ENCODE peak calls at places on chromosomes 13 and 19, in seven cellular contexts. G is HTR-8/SVneo; Z is activated CD4-positive, alpha-beta T cell treated with anti-CD3 and anti-CD28 coated beads for 24 hours; Y is GM04504; U is T-cell; T is HL-60; B is GOT3. A is an unnamed sample.

GRCh38 chr13:35690546-35690945 is 214.1 kb upstream of the MAB21L1 start:
- DNase-seq in G (no peak), Z (no peak), Y (no peak), U (no peak), T (no peak), B (no peak), A (no peak)

GRCh38 chr13:29457299-29457698 is 138.2 kb downstream of the SLC7A1 start:
- DNase-seq in G (peak; percentile 72), Z (no peak), Y (peak; percentile 79), U (no peak), T (no peak), B (no peak), A (peak; percentile 33)

GRCh38 chr13:72805663-72806341 is 23.9 kb downstream of the PIBF1 start:
- DNase-seq in G (no peak), Z (no peak), Y (no peak), U (no peak), T (peak; percentile 30), B (no peak), A (no peak)

GRCh38 chr13:30976041-30976440 is 43.6 kb downstream of the TEX26 start:
- DNase-seq in G (no peak), Z (no peak), Y (no peak), U (no peak), T (no peak), B (no peak), A (no peak)

GRCh38 chr19:30567535-30568232 is 195.5 kb downstream of the ZNF536 start:
- DNase-seq in G (no peak), Z (no peak), Y (no peak), U (no peak), T (no peak), B (no peak), A (no peak)

GRCh38 chr13:24842533-24843278 is 78.7 kb downstream of the RNF17 start:
- DNase-seq in G (peak; percentile 45), Z (no peak), Y (no peak), U (no peak), T (peak; percentile 50), B (no peak), A (peak; percentile 5)

GRCh38 chr13:40980466-40980865 is 38.6 kb downstream of the ELF1 start:
- DNase-seq in G (no peak), Z (no peak), Y (no peak), U (peak; percentile 17), T (no peak), B (no peak), A (no peak)

GRCh38 chr13:45055198-45055901 is 65.0 kb upstream of the GTF2F2 start:
- DNase-seq in G (peak; percentile 79), Z (peak; percentile 48), Y (peak; percentile 86), U (no peak), T (peak; percentile 28), B (no peak), A (peak; percentile 82)

GRCh38 chr19:18862976-18863842 is 31.4 kb downstream of the UPF1 start:
- DNase-seq in G (no peak), Z (no peak), Y (no peak), U (no peak), T (no peak), B (no peak), A (no peak)

GRCh38 chr19:19115954-19116353 is 22.3 kb downstream of the TMEM161A start:
- DNase-seq in G (no peak), Z (peak; percentile 16), Y (no peak), U (peak; percentile 40), T (no peak), B (no peak), A (no peak)

GRCh38 chr13:44219808-44220544 is 153.6 kb upstream of the SERP2 start:
- DNase-seq in G (no peak), Z (no peak), Y (no peak), U (no peak), T (no peak), B (peak; percentile 28), A (peak; percentile 9)

GRCh38 chr19:58228584-58229254 is at the start of gene ZNF544:
- DNase-seq in G (peak; percentile 81), Z (peak; percentile 45), Y (no peak), U (peak; percentile 38), T (peak; percentile 84), B (peak; percentile 49), A (no peak)

GRCh38 chr13:108769213-108770070 is 140.0 kb downstream of the MYO16 start:
- DNase-seq in G (no peak), Z (no peak), Y (no peak), U (no peak), T (no peak), B (no peak), A (peak; percentile 11)

GRCh38 chr13:23610187-23610576 is 40.0 kb downstream of the TNFRSF19 start:
- DNase-seq in G (no peak), Z (no peak), Y (no peak), U (no peak), T (no peak), B (no peak), A (peak; percentile 15)

GRCh38 chr13:51764184-51765141 is 39.5 kb downstream of the DHRS12 start:
- DNase-seq in G (peak; percentile 5), Z (peak; percentile 57), Y (no peak), U (peak; percentile 40), T (no peak), B (no peak), A (peak; percentile 48)

GRCh38 chr19:57280913-57281425 is 684 bp downstream of the ZNF460 start:
- DNase-seq in G (no peak), Z (no peak), Y (no peak), U (peak; percentile 28), T (no peak), B (no peak), A (no peak)

GRCh38 chr13:102584423-102584822 is 12.4 kb upstream of the TPP2 start:
- DNase-seq in G (no peak), Z (no peak), Y (no peak), U (no peak), T (peak; percentile 43), B (no peak), A (no peak)

GRCh38 chr19:14089662-14090508 is 666 bp downstream of the SAMD1 start:
- DNase-seq in G (peak; percentile 34), Z (no peak), Y (no peak), U (peak; percentile 41), T (no peak), B (peak; percentile 9), A (peak; percentile 30)

GRCh38 chr13:113938716-113939115 is 35.2 kb downstream of the C13orf46 start:
- DNase-seq in G (no peak), Z (no peak), Y (no peak), U (no peak), T (no peak), B (no peak), A (no peak)

GRCh38 chr13:29849071-29849541 is 1.3 kb downstream of the UBL3 start:
- DNase-seq in G (no peak), Z (peak; percentile 12), Y (no peak), U (peak; percentile 23), T (peak; percentile 28), B (no peak), A (no peak)

GRCh38 chr19:40567750-40568494 is 8.8 kb upstream of the SHKBP1 start:
- DNase-seq in G (no peak), Z (no peak), Y (no peak), U (no peak), T (no peak), B (no peak), A (no peak)

GRCh38 chr19:20371911-20372310 is 193.7 kb downstream of the ZNF737 start:
- DNase-seq in G (no peak), Z (no peak), Y (no peak), U (no peak), T (no peak), B (no peak), A (no peak)

GRCh38 chr19:23415561-23416191 is 20.4 kb upstream of the ZNF91 start:
- DNase-seq in G (peak; percentile 69), Z (no peak), Y (no peak), U (peak; percentile 9), T (no peak), B (no peak), A (peak; percentile 9)

GRCh38 chr13:113854238-113855011 is 9.5 kb downstream of the GAS6 start:
- DNase-seq in G (no peak), Z (no peak), Y (peak; percentile 59), U (peak; percentile 12), T (no peak), B (no peak), A (no peak)

GRCh38 chr13:45370922-45371406 is 30.0 kb upstream of the TPT1 start:
- DNase-seq in G (peak; percentile 69), Z (peak; percentile 26), Y (no peak), U (peak; percentile 30), T (peak; percentile 28), B (no peak), A (no peak)

GRCh38 chr13:98143157-98143553 is 261 bp downstream of the FARP1 start:
- DNase-seq in G (no peak), Z (no peak), Y (no peak), U (no peak), T (no peak), B (no peak), A (no peak)

GRCh38 chr13:41603917-41604316 is 146.6 kb downstream of the RGCC start:
- DNase-seq in G (no peak), Z (no peak), Y (no peak), U (no peak), T (peak; percentile 15), B (no peak), A (peak; percentile 35)

GRCh38 chr13:80473695-80474094 is 132.8 kb upstream of the SPRY2 start:
- DNase-seq in G (no peak), Z (no peak), Y (no peak), U (no peak), T (no peak), B (no peak), A (peak; percentile 27)

GRCh38 chr13:75474956-75475355 is 7.0 kb downstream of the TBC1D4 start:
- DNase-seq in G (no peak), Z (no peak), Y (no peak), U (no peak), T (no peak), B (no peak), A (no peak)

A was measured in H4.